ENCODE peak calls at places on chromosomes 1 and 21, in eight cellular contexts. N is stomach, T is HepG2, W is transverse colon, Y is K562, M is sigmoid colon, H is esophagus muscularis mucosa, L is GM12878. D is an unnamed sample.

GRCh38 chr1:34870395-34870794 is 10.8 kb upstream of the SMIM12 start:
- DNase-seq in N (no peak), T (no peak), W (no peak), Y (no peak), M (no peak), H (no peak), L (no peak), D (no peak)

GRCh38 chr1:195550071-195550862 is 1058.0 kb downstream of the KCNT2 start:
- DNase-seq in N (no peak), T (no peak), W (peak; percentile 48), Y (no peak), M (no peak), H (no peak), L (no peak), D (no peak)

GRCh38 chr1:232904566-232904965 is 45.8 kb upstream of the NTPCR start:
- DNase-seq in N (no peak), T (no peak), W (no peak), Y (no peak), M (no peak), H (no peak), L (no peak), D (no peak)

GRCh38 chr1:62778208-62778607 is 5.7 kb upstream of the ATG4C start:
- DNase-seq in N (no peak), T (no peak), W (no peak), Y (no peak), M (no peak), H (no peak), L (no peak), D (no peak)

GRCh38 chr1:198936371-198937083 is 297.7 kb downstream of the PTPRC start:
- DNase-seq in N (no peak), T (no peak), W (no peak), Y (no peak), M (no peak), H (no peak), L (no peak), D (no peak)

GRCh38 chr1:78673120-78673519 is 23.5 kb downstream of the IFI44 start:
- DNase-seq in N (no peak), T (peak; percentile 11), W (no peak), Y (no peak), M (no peak), H (no peak), L (no peak), D (no peak)

GRCh38 chr1:33256701-33257387 is 552 bp downstream of the ZNF362 start:
- DNase-seq in N (peak; percentile 78), T (peak; percentile 88), W (peak; percentile 76), Y (peak; percentile 32), M (no peak), H (no peak), L (no peak), D (no peak)

GRCh38 chr1:246564839-246565750 is 966 bp downstream of the TFB2M start:
- DNase-seq in N (no peak), T (no peak), W (no peak), Y (no peak), M (no peak), H (no peak), L (no peak), D (no peak)

GRCh38 chr1:83998599-83999315 is at the start of gene TTLL7:
- DNase-seq in N (peak; percentile 79), T (peak; percentile 10), W (peak; percentile 80), Y (peak; percentile 79), M (peak; percentile 86), H (peak; percentile 93), L (no peak), D (peak; percentile 77)

GRCh38 chr1:211411639-211412038 is 80.3 kb downstream of the RD3 start:
- DNase-seq in N (no peak), T (no peak), W (no peak), Y (no peak), M (no peak), H (no peak), L (no peak), D (no peak)

GRCh38 chr1:89598450-89599331 is 34.2 kb upstream of the LRRC8C start:
- DNase-seq in N (no peak), T (peak; percentile 39), W (no peak), Y (peak; percentile 56), M (no peak), H (no peak), L (no peak), D (no peak)

GRCh38 chr1:39958801-39959200 is 3.9 kb downstream of the MFSD2A start:
- DNase-seq in N (no peak), T (no peak), W (no peak), Y (no peak), M (no peak), H (no peak), L (no peak), D (no peak)

GRCh38 chr21:38861006-38861405 is 55.3 kb downstream of the ETS2 start:
- DNase-seq in N (no peak), T (no peak), W (no peak), Y (no peak), M (no peak), H (peak; percentile 53), L (no peak), D (no peak)

GRCh38 chr1:202580604-202581003 is 129.7 kb downstream of the SYT2 start:
- DNase-seq in N (no peak), T (no peak), W (no peak), Y (no peak), M (no peak), H (no peak), L (no peak), D (no peak)

GRCh38 chr1:177847843-177848242 is 122.0 kb downstream of the SEC16B start:
- DNase-seq in N (no peak), T (no peak), W (no peak), Y (no peak), M (no peak), H (peak; percentile 75), L (no peak), D (no peak)

GRCh38 chr1:44808938-44809917 is 905 bp downstream of the BTBD19 start:
- DNase-seq in N (peak; percentile 51), T (peak; percentile 66), W (peak; percentile 68), Y (peak; percentile 56), M (peak; percentile 80), H (no peak), L (peak; percentile 84), D (peak; percentile 83)

GRCh38 chr1:55478742-55479141 is 263.6 kb upstream of the USP24 start:
- DNase-seq in N (no peak), T (peak; percentile 20), W (no peak), Y (no peak), M (no peak), H (no peak), L (no peak), D (no peak)

GRCh38 chr1:29824025-29824424 is 587.7 kb downstream of the PTPRU start:
- DNase-seq in N (peak; percentile 4), T (no peak), W (no peak), Y (no peak), M (no peak), H (peak; percentile 84), L (no peak), D (no peak)

GRCh38 chr1:2033165-2033564 is 14.0 kb downstream of the GABRD start:
- DNase-seq in N (no peak), T (no peak), W (no peak), Y (no peak), M (no peak), H (no peak), L (no peak), D (no peak)

GRCh38 chr21:23639726-23640125 is 1967.6 kb downstream of the MRPL39 start:
- DNase-seq in N (no peak), T (no peak), W (no peak), Y (no peak), M (no peak), H (no peak), L (no peak), D (no peak)

GRCh38 chr1:227316941-227317540 is 1.3 kb downstream of the CDC42BPA start:
- DNase-seq in N (no peak), T (no peak), W (no peak), Y (peak; percentile 45), M (no peak), H (no peak), L (no peak), D (no peak)

DNA sequence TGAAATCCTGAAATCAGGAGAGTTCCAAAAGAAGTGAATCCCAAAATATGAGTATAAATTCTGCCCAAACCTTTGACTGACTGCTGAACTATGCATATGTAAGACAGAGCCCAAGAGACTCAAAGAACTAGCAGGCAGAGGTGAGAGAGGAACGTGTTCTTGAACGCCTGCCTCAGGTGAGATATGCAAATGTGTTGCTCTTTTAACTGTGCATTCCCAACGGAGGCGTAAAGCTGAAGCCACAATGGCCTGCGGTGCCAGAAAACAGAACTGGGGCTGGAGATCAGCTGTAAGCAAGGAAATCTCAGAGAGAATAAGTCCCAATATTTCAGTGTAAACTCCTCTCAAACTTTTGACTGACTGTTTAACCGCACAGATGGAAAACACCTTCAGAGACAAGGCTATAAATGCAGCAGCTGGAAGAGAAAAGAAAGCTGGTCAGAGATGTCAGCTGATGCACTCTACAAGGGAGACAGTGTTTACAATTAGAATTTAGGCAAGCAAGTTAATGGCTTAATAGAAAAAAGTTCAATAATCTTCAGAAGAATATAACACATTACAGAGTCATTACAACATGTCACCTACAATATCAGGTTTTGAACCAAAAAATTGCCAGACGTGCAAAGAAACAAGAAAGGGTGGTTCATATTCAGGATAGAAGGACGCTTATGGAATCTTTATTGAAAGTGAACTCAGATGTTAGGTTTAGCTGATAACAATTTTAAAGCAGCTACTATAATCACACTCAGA is 43.0 kb upstream of the TRIM67 start:
- DNase-seq in N (no peak), T (no peak), W (no peak), Y (no peak), M (no peak), H (peak; percentile 79), L (no peak), D (no peak)
- TF ChIP-seq POLR2A in N (no peak), T (no peak), W (no peak), Y (no peak), M (no peak), H (no peak), L (no peak), D (no peak)

GRCh38 chr1:3676581-3677410 is 24.5 kb downstream of the TP73 start:
- DNase-seq in N (no peak), T (no peak), W (no peak), Y (no peak), M (no peak), H (no peak), L (peak; percentile 93), D (no peak)
- TF ChIP-seq EP300 in N (no peak), T (no peak), W (no peak), Y (no peak), M (no peak), H (no peak), L (peak; percentile 95), D (no peak)

GRCh38 chr1:36463773-36464604 is at the start of gene MRPS15:
- DNase-seq in N (peak; percentile 96), T (peak; percentile 90), W (peak; percentile 97), Y (peak; percentile 97), M (peak; percentile 98), H (peak; percentile 99), L (peak; percentile 82), D (peak; percentile 97)
- TF ChIP-seq POLR2AphosphoS5 in N (peak; percentile 95), T (peak; percentile 98), W (peak; percentile 80), Y (peak; percentile 92), M (peak; percentile 90), H (peak; percentile 94), L (peak; percentile 95), D (peak; percentile 73)

DNA sequence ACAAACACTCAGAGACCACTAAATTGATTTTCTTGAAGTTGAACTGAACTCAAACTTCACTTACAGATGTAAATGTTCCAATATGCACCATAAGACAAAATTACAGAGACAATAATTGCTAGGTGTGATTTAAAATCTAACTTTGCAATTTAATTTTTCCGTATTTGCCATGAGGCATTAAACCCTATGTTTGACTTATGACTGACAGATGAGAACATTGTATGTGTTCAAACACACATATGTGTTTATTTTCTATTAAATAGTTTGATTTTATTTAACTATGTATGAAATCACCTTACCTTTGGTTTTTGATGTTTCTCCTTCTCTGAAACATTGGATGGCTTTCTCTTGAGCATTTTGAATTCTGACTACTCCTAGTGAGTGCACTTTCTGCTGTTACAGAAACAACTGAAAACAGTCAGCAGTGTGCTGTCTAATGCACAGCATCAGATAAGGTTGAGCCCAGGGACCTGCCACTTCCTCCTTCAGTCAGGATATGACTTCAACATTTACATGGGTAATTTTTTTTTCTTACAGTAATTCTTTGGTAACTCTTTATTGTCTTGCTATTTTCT is at the start of gene SAMSN1:
- DNase-seq in N (peak; percentile 34), T (no peak), W (peak; percentile 53), Y (peak; percentile 88), M (peak; percentile 69), H (no peak), L (peak; percentile 78), D (no peak)
- TF ChIP-seq POLR2A in N (peak; percentile 39), T (no peak), W (peak; percentile 86), Y (peak; percentile 94), M (peak; percentile 35), H (peak; percentile 69), L (peak; percentile 83), D (no peak)